ENCODE peak calls at places on chromosomes 5 and 9, in six cellular contexts. T, Y, N, B, L and D are unnamed samples.

GRCh38 chr9:110213413-110214044 is 5.6 kb upstream of the C9orf152 start:
- DNase-seq in T (no peak), B (no peak), L (no peak), N (no peak), Y (no peak), D (no peak)

GRCh38 chr5:171242521-171242920 is 66.5 kb upstream of the TLX3 start:
- DNase-seq in L (no peak), N (no peak), Y (no peak), T (no peak), B (no peak), D (no peak)

GRCh38 chr5:92544567-92544966 is 1036.5 kb downstream of the NR2F1-AS1 start:
- DNase-seq in Y (peak), B (no peak), N (no peak), T (no peak), L (no peak), D (no peak)

GRCh38 chr5:980001-980588 is 28.5 kb upstream of the NKD2 start:
- DNase-seq in L (peak), T (no peak), Y (no peak), B (no peak), N (no peak), D (no peak)

GRCh38 chr9:3240651-3241268 is 285.0 kb downstream of the RFX3 start:
- DNase-seq in B (peak), L (peak), Y (peak), N (peak), T (peak), D (peak)

GRCh38 chr5:74316064-74316586 is 324.4 kb downstream of the ENC1 start:
- DNase-seq in T (no peak), L (no peak), N (no peak), B (no peak), Y (peak), D (no peak)

GRCh38 chr9:78909566-78909965 is 612.6 kb downstream of the PSAT1 start:
- DNase-seq in Y (peak), T (no peak), L (no peak), B (no peak), N (no peak), D (no peak)

GRCh38 chr9:138075961-138076649 is 198.5 kb downstream of the CACNA1B start:
- DNase-seq in B (no peak), T (no peak), Y (no peak), N (peak), L (no peak), D (no peak)

GRCh38 chr5:147303976-147304375 is 69.2 kb downstream of the STK32A start:
- DNase-seq in B (no peak), Y (peak), L (no peak), N (no peak), T (no peak), D (no peak)

GRCh38 chr5:154753792-154754191 is 1.4 kb upstream of the LARP1 start:
- DNase-seq in N (peak), T (no peak), B (peak), L (peak), Y (peak), D (no peak)